ENCODE peak calls at places on chromosomes 6 and 20, in four cellular contexts. P, H, N and Q are unnamed samples.
A peak's percentile ranks its signal among the peaks of the same experiment; 100 is the strongest.

GRCh38 chr20:13690948-13691347 is 52.2 kb upstream of the TASP1 start:
- ATAC-seq in P (no peak), H (no peak), N (no peak), Q (no peak)

GRCh38 chr6:160254467-160255312 is 3.9 kb downstream of the SLC22A2 start:
- ATAC-seq in P (no peak), H (peak; percentile 49), N (peak; percentile 95), Q (no peak)

GRCh38 chr6:36605102-36605501 is 10.9 kb downstream of the SRSF3 start:
- ATAC-seq in P (no peak), H (peak; percentile 38), N (no peak), Q (no peak)

GRCh38 chr6:166708466-166708865 is 81.4 kb upstream of the RPS6KA2 start:
- ATAC-seq in P (no peak), H (no peak), N (no peak), Q (no peak)

GRCh38 chr20:64053841-64054661 is 4.6 kb upstream of the SOX18 start:
- ATAC-seq in P (peak; percentile 12), H (no peak), N (no peak), Q (peak; percentile 39)

GRCh38 chr20:22597303-22597702 is 12.9 kb upstream of the FOXA2 start:
- ATAC-seq in P (no peak), H (no peak), N (no peak), Q (no peak)

GRCh38 chr6:77341058-77341986 is 122.0 kb downstream of the HTR1B start:
- ATAC-seq in P (no peak), H (no peak), N (no peak), Q (peak; percentile 25)

GRCh38 chr6:134533991-134534390 is 216.1 kb upstream of the SGK1 start:
- ATAC-seq in P (no peak), H (no peak), N (no peak), Q (no peak)

GRCh38 chr6:163181666-163182180 is 232.8 kb upstream of the QKI start:
- ATAC-seq in P (no peak), H (no peak), N (no peak), Q (no peak)

GRCh38 chr20:6026051-6026450 is 27.8 kb downstream of the LRRN4 start:
- ATAC-seq in P (no peak), H (peak; percentile 37), N (peak; percentile 82), Q (no peak)

GRCh38 chr6:56424542-56425083 is 177.2 kb upstream of the COL21A1 start:
- ATAC-seq in P (no peak), H (no peak), N (no peak), Q (no peak)

GRCh38 chr6:30709101-30709868 is 7.8 kb downstream of the MDC1 start:
- ATAC-seq in P (no peak), H (no peak), N (no peak), Q (no peak)

GRCh38 chr6:158639056-158639455 is 5.5 kb downstream of the DYNLT1 start:
- ATAC-seq in P (no peak), H (no peak), N (no peak), Q (no peak)

GRCh38 chr6:27867051-27867940 is 44.9 kb downstream of the OR2B2 start:
- ATAC-seq in P (peak; percentile 53), H (peak; percentile 47), N (peak; percentile 31), Q (peak; percentile 62)

GRCh38 chr6:86832686-86833085 is 104.6 kb upstream of the HTR1E start:
- ATAC-seq in P (no peak), H (no peak), N (no peak), Q (no peak)

GRCh38 chr6:1770435-1770843 is 160.7 kb downstream of the FOXC1 start:
- ATAC-seq in P (no peak), H (peak; percentile 74), N (no peak), Q (no peak)

GRCh38 chr20:1499528-1500420 is 8.6 kb upstream of the SIRPB2 start:
- ATAC-seq in P (no peak), H (no peak), N (peak; percentile 84), Q (no peak)

GRCh38 chr6:79431469-79431868 is 105.8 kb downstream of the LCA5 start:
- ATAC-seq in P (no peak), H (no peak), N (peak; percentile 72), Q (peak; percentile 55)

GRCh38 chr20:53283597-53283996 is 310.0 kb downstream of the ZNF217 start:
- ATAC-seq in P (no peak), H (no peak), N (no peak), Q (no peak)

GRCh38 chr6:132481189-132481588 is 31.7 kb downstream of the STX7 start:
- ATAC-seq in P (no peak), H (peak; percentile 57), N (peak; percentile 69), Q (no peak)

GRCh38 chr6:142725024-142725770 is 219.8 kb downstream of the HIVEP2 start:
- ATAC-seq in P (no peak), H (no peak), N (no peak), Q (no peak)

GRCh38 chr6:39228111-39228971 is 934 bp downstream of the KCNK5 start:
- ATAC-seq in P (no peak), H (peak; percentile 49), N (no peak), Q (no peak)

GRCh38 chr20:2920473-2920872 is 47.2 kb downstream of the PTPRA start:
- ATAC-seq in P (no peak), H (no peak), N (no peak), Q (no peak)

GRCh38 chr6:68307301-68307700 is 327.8 kb upstream of the ADGRB3 start:
- ATAC-seq in P (no peak), H (no peak), N (no peak), Q (no peak)

GRCh38 chr6:139655783-139656705 is 281.6 kb upstream of the CITED2 start:
- ATAC-seq in P (no peak), H (no peak), N (no peak), Q (no peak)

GRCh38 chr20:47093567-47093966 is 198.9 kb downstream of the EYA2 start:
- ATAC-seq in P (no peak), H (no peak), N (no peak), Q (no peak)

GRCh38 chr6:145508107-145508506 is 227.2 kb downstream of the EPM2A start:
- ATAC-seq in P (no peak), H (no peak), N (peak; percentile 57), Q (no peak)